ENCODE peak calls at places on chromosome 16, in seven cellular contexts. R is caudate nucleus; Y is stimulated activated CD4-positive, alpha-beta T cell treated with anti-CD3 and anti-CD28 coated beads, Interleukin-2, amount 100 ng/mL, for 48 hours; S is effector memory CD4-positive, alpha-beta T cell; Z is NCI-H2081; F is NCI-H1930; J is fibroblast of the aortic adventitia. M is an unnamed sample.

GRCh38 chr16:67773099-67773498 is 33.3 kb downstream of the RANBP10 start:
- DNase-seq in R (no peak), Y (no peak), S (no peak), Z (no peak), F (no peak), J (no peak), M (no peak)

GRCh38 chr16:65069090-65069489 is 52.8 kb downstream of the CDH11 start:
- DNase-seq in R (no peak), Y (no peak), S (no peak), Z (no peak), F (no peak), J (peak), M (no peak)

GRCh38 chr16:86869288-86870022 is 291.1 kb downstream of the FOXL1 start:
- DNase-seq in R (no peak), Y (no peak), S (no peak), Z (no peak), F (peak), J (no peak), M (no peak)

GRCh38 chr16:17273142-17273561 is 197.6 kb downstream of the XYLT1 start:
- DNase-seq in R (no peak), Y (peak), S (no peak), Z (no peak), F (no peak), J (peak), M (peak)

GRCh38 chr16:57137566-57138273 is 45.3 kb downstream of the CPNE2 start:
- DNase-seq in R (no peak), Y (no peak), S (no peak), Z (no peak), F (no peak), J (no peak), M (no peak)

GRCh38 chr16:56742030-56742984 is 12.4 kb downstream of the NUP93 start:
- DNase-seq in R (no peak), Y (no peak), S (no peak), Z (no peak), F (peak), J (peak), M (no peak)

GRCh38 chr16:56047307-56048234 is 143.7 kb upstream of the GNAO1 start:
- DNase-seq in R (no peak), Y (no peak), S (no peak), Z (no peak), F (no peak), J (no peak), M (no peak)

GRCh38 chr16:65698943-65699342 is 577.1 kb upstream of the CDH11 start:
- DNase-seq in R (no peak), Y (no peak), S (no peak), Z (no peak), F (no peak), J (peak), M (no peak)

GRCh38 chr16:89411335-89411850 is 79.0 kb downstream of the ANKRD11 start:
- DNase-seq in R (no peak), Y (no peak), S (no peak), Z (no peak), F (no peak), J (no peak), M (no peak)

GRCh38 chr16:4307215-4308037 is 8.4 kb upstream of the GLIS2 start:
- DNase-seq in R (peak), Y (peak), S (peak), Z (peak), F (peak), J (peak), M (peak)

GRCh38 chr16:13333336-13333735 is 431.9 kb downstream of the SHISA9 start:
- DNase-seq in R (no peak), Y (no peak), S (no peak), Z (no peak), F (no peak), J (no peak), M (no peak)

GRCh38 chr16:89044394-89045180 is 49.1 kb upstream of the ACSF3 start:
- DNase-seq in R (no peak), Y (no peak), S (no peak), Z (no peak), F (no peak), J (no peak), M (no peak)

GRCh38 chr16:70437582-70438324 is 1.1 kb downstream of the ST3GAL2 start:
- DNase-seq in R (no peak), Y (no peak), S (no peak), Z (no peak), F (no peak), J (peak), M (no peak)

GRCh38 chr16:55912022-55912421 is 36.8 kb upstream of the CES5A start:
- DNase-seq in R (peak), Y (no peak), S (no peak), Z (no peak), F (no peak), J (no peak), M (no peak)

GRCh38 chr16:49660647-49661046 is 195.3 kb downstream of the ZNF423 start:
- DNase-seq in R (no peak), Y (no peak), S (no peak), Z (no peak), F (no peak), J (no peak), M (no peak)